ENCODE peak calls at places on chromosomes 6 and 20, in six cellular contexts. W is epithelial cell of prostate; E is CD8-positive, alpha-beta T cell; L is right cardiac atrium; S is CD4-positive, alpha-beta T cell; Z is CD8-positive, alpha-beta memory T cell. J is an unnamed sample.

GRCh38 chr20:54199721-54200176 is 8.1 kb upstream of the PFDN4 start:
- DNase-seq in W (no peak), E (peak), Z (peak), L (peak), S (peak), J (peak)

GRCh38 chr6:28867078-28867414 is 56.7 kb downstream of the TRIM27 start:
- DNase-seq in S (no peak), L (no peak), W (no peak), E (peak), Z (no peak), J (peak)

GRCh38 chr6:2852514-2852855 is 10.8 kb upstream of the SERPINB1 start:
- DNase-seq in Z (no peak), E (peak), S (no peak), W (no peak), L (no peak), J (no peak)

GRCh38 chr6:111274593-111275217 is 187.4 kb downstream of the SLC16A10 start:
- DNase-seq in E (no peak), S (no peak), L (no peak), W (no peak), Z (no peak), J (no peak)

GRCh38 chr6:108442770-108443520 is 117.8 kb upstream of the FOXO3 start:
- DNase-seq in Z (no peak), W (no peak), E (no peak), L (no peak), S (no peak), J (peak)

GRCh38 chr20:41664584-41664983 is 46.4 kb upstream of the CHD6 start:
- DNase-seq in L (no peak), Z (no peak), E (no peak), W (no peak), S (no peak), J (no peak)

GRCh38 chr20:17808357-17808756 is 108.6 kb downstream of the BANF2 start:
- DNase-seq in E (no peak), S (no peak), L (peak), W (no peak), Z (no peak), J (no peak)

GRCh38 chr20:60984666-60985065 is 267.4 kb upstream of the CDH4 start:
- DNase-seq in L (no peak), W (no peak), E (no peak), Z (no peak), S (no peak), J (no peak)

GRCh38 chr6:16438677-16439615 is 200.6 kb downstream of the GMPR start:
- DNase-seq in W (peak), L (no peak), Z (no peak), E (no peak), S (no peak), J (no peak)

DNA sequence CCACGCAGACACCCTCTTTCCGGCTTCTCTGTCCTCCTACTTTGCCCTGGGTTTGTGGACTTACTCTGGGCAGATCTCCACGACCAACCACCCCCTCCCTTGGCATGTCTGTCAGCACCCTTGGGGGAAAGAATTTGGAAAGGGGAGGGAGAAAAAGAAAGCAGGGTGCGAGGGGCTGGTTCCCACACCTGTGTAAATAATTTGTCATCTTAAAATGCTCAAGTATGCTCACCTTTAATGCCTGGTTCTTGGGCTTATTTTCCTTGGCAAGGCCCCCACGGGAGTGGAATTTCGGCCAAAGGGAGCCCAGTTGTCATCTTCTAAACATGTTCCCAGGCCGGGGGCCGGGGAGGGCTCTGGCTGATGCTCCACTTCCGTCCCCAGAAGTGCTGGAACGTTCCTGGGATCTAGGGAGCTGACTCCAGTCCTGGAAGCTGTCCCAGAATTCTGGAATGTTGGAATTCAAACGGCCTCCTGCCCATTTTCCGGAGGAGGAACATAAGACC is 122.1 kb downstream of the CEBPB start:
- DNase-seq in S (no peak), Z (no peak), E (no peak), L (peak), W (no peak), J (no peak)
- H3K27ac ChIP-seq in S (no peak), Z (no peak), E (no peak), L (peak), W (peak), J (no peak)

DNA sequence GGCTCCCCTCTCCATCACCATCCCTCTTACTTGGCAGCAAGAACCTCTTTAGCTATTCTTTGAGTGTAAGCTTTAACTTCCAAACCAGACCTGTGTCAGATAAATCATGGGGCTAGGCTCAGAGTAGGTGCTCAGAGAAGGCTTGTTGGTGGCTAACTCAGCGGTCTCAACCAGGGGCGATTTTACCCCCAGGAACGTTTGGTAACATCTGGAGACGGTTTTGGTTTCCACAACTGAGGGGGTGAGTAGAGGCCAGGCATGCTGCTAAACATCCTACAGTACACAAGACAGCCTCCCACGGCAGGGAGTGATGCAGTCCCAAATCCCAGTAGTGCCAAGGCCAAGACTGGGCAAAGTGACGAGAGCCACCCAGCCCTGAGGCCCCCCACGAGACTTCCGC is 59.1 kb downstream of the RAB44 start:
- DNase-seq in E (no peak), L (no peak), Z (no peak), W (no peak), S (no peak), J (no peak)
- H3K27ac ChIP-seq in E (no peak), L (no peak), Z (peak), W (no peak), S (peak), J (no peak)

GRCh38 chr20:57838670-57839142 is 128.9 kb upstream of the PMEPA1 start:
- DNase-seq in W (no peak), L (no peak), Z (no peak), E (peak), S (no peak), J (no peak)
- H3K27ac ChIP-seq in W (no peak), L (no peak), Z (no peak), E (no peak), S (no peak), J (no peak)

DNA sequence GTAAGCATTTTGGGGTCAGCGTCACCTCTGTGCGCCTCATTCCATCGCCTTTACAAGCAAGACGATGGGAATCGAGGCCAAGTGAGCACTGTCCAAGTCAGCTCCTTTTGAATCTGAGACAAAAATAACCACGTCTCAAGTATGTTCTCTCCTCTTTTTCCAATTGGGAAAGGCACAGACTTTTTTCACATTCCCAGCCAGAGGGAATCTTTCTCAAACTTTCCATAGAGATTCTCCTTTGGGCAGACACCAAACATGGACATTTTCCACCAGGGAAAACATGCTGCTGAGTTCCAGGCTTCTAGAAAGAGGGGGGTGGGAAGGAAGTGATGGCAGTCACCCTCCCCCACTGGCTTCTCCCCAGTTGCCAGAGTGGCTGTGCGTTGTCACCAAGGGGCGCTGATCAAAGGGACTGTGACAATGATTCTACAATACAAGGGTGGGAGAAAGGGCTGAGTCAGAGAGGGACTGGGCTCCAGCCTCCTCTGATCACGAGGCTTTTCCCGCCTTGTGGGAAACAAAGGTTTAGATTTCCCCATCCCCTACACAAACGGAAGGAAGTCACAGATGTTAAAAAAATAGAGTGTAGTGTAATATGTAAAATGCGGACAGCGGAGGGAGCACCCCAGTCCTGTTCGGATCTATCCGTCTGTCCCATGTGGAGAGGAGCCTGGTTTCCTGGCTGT is 281.9 kb upstream of the RNF24 start:
- DNase-seq in S (no peak), L (peak), E (no peak), W (no peak), Z (no peak), J (peak)
- H3K27ac ChIP-seq in S (no peak), L (no peak), E (no peak), W (no peak), Z (no peak), J (peak)

GRCh38 chr20:36813784-36814136 is 40.2 kb upstream of the DSN1 start:
- DNase-seq in W (no peak), Z (no peak), E (no peak), L (no peak), S (no peak), J (no peak)
- H3K27ac ChIP-seq in W (no peak), Z (no peak), E (no peak), L (no peak), S (no peak), J (no peak)